ENCODE peak calls at places on chromosomes 3 and 15, in nine cellular contexts. W is GM23338, P is GM12878, H is prostate gland, X is stomach, U is Panc1, R is endothelial cell of umbilical vein, S is transverse colon, E is H1. Z is an unnamed sample.

GRCh38 chr3:190739726-190740230 is 122.7 kb downstream of the GMNC start:
- DNase-seq in W (no peak), P (no peak), H (no peak), X (no peak), U (no peak), R (no peak), S (no peak), E (no peak), Z (no peak)

GRCh38 chr3:17489139-17489538 is 253.3 kb downstream of the TBC1D5 start:
- DNase-seq in W (no peak), P (no peak), H (no peak), X (no peak), U (no peak), R (no peak), S (no peak), E (no peak), Z (no peak)

GRCh38 chr3:127458698-127459097 is 131.8 kb downstream of the TPRA1 start:
- DNase-seq in W (peak), P (no peak), H (no peak), X (no peak), U (no peak), R (peak), S (no peak), E (peak), Z (no peak)

GRCh38 chr15:40108061-40108854 is 421 bp downstream of the BMF start:
- DNase-seq in W (peak), P (no peak), H (peak), X (peak), U (no peak), R (peak), S (peak), E (no peak), Z (peak)

GRCh38 chr3:23743141-23743784 is 62.5 kb upstream of the UBE2E1 start:
- DNase-seq in W (peak), P (no peak), H (no peak), X (no peak), U (no peak), R (no peak), S (no peak), E (peak), Z (no peak)

GRCh38 chr15:98154863-98155262 is 194.4 kb downstream of the ARRDC4 start:
- DNase-seq in W (no peak), P (no peak), H (no peak), X (no peak), U (no peak), R (no peak), S (no peak), E (no peak), Z (peak)

GRCh38 chr15:38652998-38653397 is 88.4 kb upstream of the RASGRP1 start:
- DNase-seq in W (peak), P (no peak), H (no peak), X (no peak), U (no peak), R (no peak), S (peak), E (no peak), Z (no peak)

GRCh38 chr3:13079510-13079909 is 6.3 kb upstream of the IQSEC1 start:
- DNase-seq in W (no peak), P (no peak), H (no peak), X (no peak), U (no peak), R (no peak), S (no peak), E (no peak), Z (no peak)

GRCh38 chr15:100833432-100834389 is 45.9 kb upstream of the ALDH1A3 start:
- DNase-seq in W (no peak), P (no peak), H (no peak), X (no peak), U (no peak), R (no peak), S (no peak), E (no peak), Z (no peak)

GRCh38 chr15:90829942-90830440 is 38.4 kb upstream of the FURIN start:
- DNase-seq in W (no peak), P (no peak), H (peak), X (no peak), U (no peak), R (peak), S (no peak), E (no peak), Z (no peak)

GRCh38 chr15:65980824-65981456 is 111.6 kb downstream of the RAB11A start:
- DNase-seq in W (peak), P (no peak), H (peak), X (peak), U (peak), R (peak), S (peak), E (peak), Z (no peak)

GRCh38 chr15:49215768-49216739 is 46.0 kb downstream of the GALK2 start:
- DNase-seq in W (peak), P (peak), H (no peak), X (peak), U (no peak), R (no peak), S (peak), E (no peak), Z (no peak)

GRCh38 chr15:75727031-75727531 is 14.4 kb upstream of the CSPG4 start:
- DNase-seq in W (no peak), P (no peak), H (no peak), X (no peak), U (no peak), R (no peak), S (no peak), E (no peak), Z (peak)

GRCh38 chr15:25060996-25061620 is 106.3 kb downstream of the SNRPN start:
- DNase-seq in W (no peak), P (no peak), H (no peak), X (no peak), U (no peak), R (no peak), S (no peak), E (no peak), Z (peak)

GRCh38 chr15:57028176-57028575 is 109.7 kb downstream of the TCF12 start:
- DNase-seq in W (no peak), P (no peak), H (no peak), X (no peak), U (no peak), R (no peak), S (no peak), E (no peak), Z (no peak)

GRCh38 chr3:62414786-62415185 is 41.4 kb upstream of the FEZF2 start:
- DNase-seq in W (peak), P (no peak), H (no peak), X (no peak), U (no peak), R (no peak), S (no peak), E (peak), Z (no peak)

GRCh38 chr15:69297642-69298353 is 914 bp upstream of the PAQR5 start:
- DNase-seq in W (no peak), P (no peak), H (no peak), X (no peak), U (no peak), R (no peak), S (no peak), E (no peak), Z (no peak)

GRCh38 chr3:5466752-5467151 is 279.2 kb downstream of the EDEM1 start:
- DNase-seq in W (no peak), P (no peak), H (no peak), X (no peak), U (no peak), R (no peak), S (no peak), E (no peak), Z (no peak)

GRCh38 chr15:73558529-73558928 is 74.7 kb downstream of the NPTN start:
- DNase-seq in W (no peak), P (no peak), H (no peak), X (no peak), U (no peak), R (no peak), S (no peak), E (no peak), Z (no peak)

GRCh38 chr15:67746022-67746421 is 79.3 kb upstream of the SKOR1 start:
- DNase-seq in W (no peak), P (no peak), H (no peak), X (no peak), U (no peak), R (no peak), S (no peak), E (no peak), Z (no peak)

GRCh38 chr3:30751610-30752299 is 142.7 kb downstream of the GADL1 start:
- DNase-seq in W (peak), P (peak), H (no peak), X (peak), U (no peak), R (peak), S (peak), E (peak), Z (no peak)

GRCh38 chr3:194985031-194985578 is 285.9 kb downstream of the XXYLT1 start:
- DNase-seq in W (peak), P (no peak), H (peak), X (peak), U (no peak), R (no peak), S (peak), E (peak), Z (peak)

GRCh38 chr3:129525341-129525968 is 3.0 kb upstream of the RHO start:
- DNase-seq in W (no peak), P (no peak), H (no peak), X (no peak), U (no peak), R (peak), S (no peak), E (no peak), Z (no peak)

GRCh38 chr3:10116138-10116460 is 624 bp downstream of the BRK1 start:
- DNase-seq in W (no peak), P (no peak), H (no peak), X (no peak), U (no peak), R (no peak), S (no peak), E (peak), Z (no peak)

GRCh38 chr15:63251701-63252100 is 25.7 kb upstream of the APH1B start:
- DNase-seq in W (no peak), P (no peak), H (no peak), X (no peak), U (no peak), R (no peak), S (no peak), E (no peak), Z (no peak)

GRCh38 chr3:124850633-124851032 is 36.5 kb downstream of the ITGB5 start:
- DNase-seq in W (no peak), P (no peak), H (no peak), X (no peak), U (no peak), R (no peak), S (no peak), E (no peak), Z (no peak)

GRCh38 chr3:141399979-141400971 is 32.0 kb downstream of the ZBTB38 start:
- DNase-seq in W (peak), P (no peak), H (no peak), X (no peak), U (no peak), R (no peak), S (peak), E (no peak), Z (no peak)

GRCh38 chr3:71987828-71988227 is 202.9 kb upstream of the PROK2 start:
- DNase-seq in W (no peak), P (no peak), H (no peak), X (no peak), U (no peak), R (peak), S (no peak), E (no peak), Z (peak)

GRCh38 chr15:81888748-81889479 is 156.9 kb downstream of the MEX3B start:
- DNase-seq in W (no peak), P (no peak), H (no peak), X (no peak), U (no peak), R (no peak), S (no peak), E (no peak), Z (no peak)

GRCh38 chr3:10981961-10982360 is 10.6 kb upstream of the SLC6A1 start:
- DNase-seq in W (no peak), P (no peak), H (no peak), X (no peak), U (no peak), R (no peak), S (no peak), E (no peak), Z (no peak)

GRCh38 chr3:105656607-105657504 is 212.0 kb downstream of the CBLB start:
- DNase-seq in W (no peak), P (no peak), H (no peak), X (no peak), U (no peak), R (no peak), S (no peak), E (no peak), Z (no peak)

GRCh38 chr3:126056681-126057546 is 27.0 kb downstream of the SLC41A3 start:
- DNase-seq in W (no peak), P (no peak), H (no peak), X (no peak), U (no peak), R (peak), S (no peak), E (no peak), Z (no peak)

GRCh38 chr3:179141890-179142289 is 6.3 kb upstream of the PIK3CA start:
- DNase-seq in W (no peak), P (no peak), H (no peak), X (no peak), U (no peak), R (no peak), S (no peak), E (no peak), Z (no peak)

GRCh38 chr15:91936182-91936775 is 82.8 kb downstream of the SLCO3A1 start:
- DNase-seq in W (no peak), P (no peak), H (no peak), X (no peak), U (no peak), R (no peak), S (no peak), E (no peak), Z (no peak)

GRCh38 chr3:8629151-8630021 is 15.2 kb downstream of the SSUH2 start:
- DNase-seq in W (no peak), P (peak), H (no peak), X (peak), U (peak), R (peak), S (peak), E (no peak), Z (peak)

GRCh38 chr15:63502137-63502801 is 2.1 kb upstream of the USP3 start:
- DNase-seq in W (no peak), P (no peak), H (peak), X (peak), U (peak), R (peak), S (peak), E (no peak), Z (peak)

GRCh38 chr3:47578691-47579632 is at the start of gene CSPG5:
- DNase-seq in W (peak), P (no peak), H (no peak), X (no peak), U (no peak), R (no peak), S (peak), E (peak), Z (no peak)

GRCh38 chr3:30768703-30769550 is 125.5 kb downstream of the GADL1 start:
- DNase-seq in W (peak), P (no peak), H (peak), X (peak), U (no peak), R (peak), S (peak), E (peak), Z (peak)

GRCh38 chr3:125150525-125151436 is 61.8 kb downstream of the SLC12A8 start:
- DNase-seq in W (peak), P (no peak), H (no peak), X (peak), U (peak), R (peak), S (peak), E (peak), Z (no peak)

GRCh38 chr3:94173667-94174434 is 111.0 kb downstream of the NSUN3 start:
- DNase-seq in W (no peak), P (no peak), H (no peak), X (no peak), U (no peak), R (no peak), S (no peak), E (no peak), Z (no peak)

GRCh38 chr3:196741401-196741761 is 1.7 kb downstream of the PAK2 start:
- DNase-seq in W (no peak), P (no peak), H (no peak), X (no peak), U (no peak), R (no peak), S (no peak), E (no peak), Z (no peak)
- H3K4me3 ChIP-seq in W (peak), P (peak), H (peak), X (peak), U (peak), R (peak), S (peak), E (peak), Z (peak)

DNA sequence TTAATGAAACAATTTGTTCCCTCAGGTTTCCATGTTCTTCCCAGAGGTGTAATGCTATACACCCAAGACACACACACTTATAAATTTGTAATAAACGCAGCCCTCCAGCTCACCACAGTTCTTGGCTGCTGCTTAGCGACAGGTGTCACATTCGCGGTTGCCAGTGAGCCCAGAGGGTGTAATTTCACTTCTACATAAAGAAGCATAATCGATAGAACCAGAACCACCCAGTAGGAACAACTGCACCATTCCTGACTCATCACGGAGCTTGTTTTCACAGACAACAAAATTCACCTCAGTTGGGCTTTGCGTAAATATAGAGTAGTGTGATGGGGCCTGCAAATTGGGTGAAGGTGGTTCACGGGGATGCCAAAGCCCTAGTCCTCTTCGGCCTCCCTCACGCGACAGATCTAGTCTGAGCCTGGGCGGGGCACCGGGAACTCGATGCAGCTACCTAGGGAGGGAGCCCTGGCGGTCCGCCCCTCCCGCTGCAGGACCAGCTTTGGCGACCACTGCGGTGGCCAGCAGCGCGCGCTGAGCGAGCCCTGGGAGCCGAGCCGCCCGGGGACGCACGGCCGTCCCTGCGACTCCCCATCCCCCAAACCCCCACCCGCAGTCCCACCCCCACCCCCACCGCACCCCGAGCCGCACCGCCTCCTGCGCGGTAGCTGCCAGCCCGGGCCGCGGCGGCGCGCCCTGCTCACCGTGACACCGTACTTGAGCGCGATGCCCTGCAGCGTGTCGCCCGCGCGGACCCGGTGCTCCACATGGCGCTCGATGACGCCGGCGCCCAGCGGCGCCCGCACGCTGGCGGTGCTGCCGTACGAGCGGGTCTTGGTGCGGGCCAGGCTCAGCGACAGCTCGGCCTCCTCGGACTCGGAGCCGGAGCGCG is 563 bp downstream of the LYSMD2 start:
- DNase-seq in W (peak), P (no peak), H (peak), X (peak), U (no peak), R (peak), S (peak), E (peak), Z (no peak)
- TF ChIP-seq POLR2AphosphoS5 in W (no peak), P (peak), H (no peak), X (no peak), U (no peak), R (no peak), S (no peak), E (no peak), Z (no peak)

GRCh38 chr15:89108865-89109660 is 20.8 kb downstream of the ABHD2 start:
- DNase-seq in W (peak), P (no peak), H (no peak), X (no peak), U (no peak), R (no peak), S (no peak), E (no peak), Z (no peak)
- H3K27ac ChIP-seq in W (peak), P (no peak), H (peak), X (peak), U (no peak), R (no peak), S (peak), E (no peak), Z (peak)

GRCh38 chr3:64257096-64257755 is 32.0 kb upstream of the PRICKLE2 start:
- DNase-seq in W (no peak), P (no peak), H (no peak), X (no peak), U (no peak), R (no peak), S (no peak), E (no peak), Z (no peak)

GRCh38 chr3:64255941-64256340 is 30.7 kb upstream of the PRICKLE2 start:
- DNase-seq in W (no peak), P (no peak), H (no peak), X (no peak), U (no peak), R (no peak), S (no peak), E (no peak), Z (no peak)

GRCh38 chr3:64260391-64260790 is 35.1 kb upstream of the PRICKLE2 start:
- DNase-seq in W (no peak), P (no peak), H (no peak), X (no peak), U (no peak), R (no peak), S (no peak), E (no peak), Z (no peak)

GRCh38 chr3:64262574-64263114 is 37.4 kb upstream of the PRICKLE2 start:
- DNase-seq in W (peak), P (no peak), H (no peak), X (no peak), U (no peak), R (no peak), S (no peak), E (no peak), Z (no peak)

GRCh38 chr3:64259646-64260045 is 34.4 kb upstream of the PRICKLE2 start:
- DNase-seq in W (no peak), P (no peak), H (no peak), X (no peak), U (no peak), R (no peak), S (no peak), E (no peak), Z (no peak)
- H3K4me3 ChIP-seq in W (no peak), P (no peak), H (no peak), X (no peak), U (no peak), R (no peak), S (no peak), E (no peak), Z (no peak)

DNA sequence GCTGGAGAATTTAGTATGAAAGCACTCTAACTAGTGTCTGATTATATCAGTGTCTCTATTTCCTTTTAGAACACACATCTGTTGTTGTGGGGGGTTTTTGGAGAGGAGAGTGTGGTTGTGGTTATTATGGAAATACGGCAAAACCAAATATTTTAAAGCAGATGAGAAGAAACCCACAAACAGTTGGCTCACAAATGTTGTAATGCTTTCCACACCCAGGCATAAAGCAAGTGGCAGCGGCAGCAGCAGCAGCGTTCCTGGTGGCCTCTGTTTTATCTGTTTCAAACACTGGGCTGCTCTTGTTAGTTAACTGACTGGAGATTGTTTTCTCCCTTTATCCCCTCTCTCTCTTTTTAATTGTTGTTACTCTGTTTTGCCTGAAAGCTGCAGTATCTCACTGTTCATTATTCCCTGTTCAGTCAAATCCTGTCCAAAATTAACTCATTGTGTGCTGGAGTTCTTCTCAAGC is 1045.5 kb upstream of the NR2F2 start:
- DNase-seq in W (peak), P (no peak), H (no peak), X (no peak), U (no peak), R (peak), S (no peak), E (no peak), Z (no peak)
- TF ChIP-seq POLR2AphosphoS5 in W (no peak), P (no peak), H (no peak), X (no peak), U (no peak), R (no peak), S (no peak), E (no peak), Z (no peak)

DNA sequence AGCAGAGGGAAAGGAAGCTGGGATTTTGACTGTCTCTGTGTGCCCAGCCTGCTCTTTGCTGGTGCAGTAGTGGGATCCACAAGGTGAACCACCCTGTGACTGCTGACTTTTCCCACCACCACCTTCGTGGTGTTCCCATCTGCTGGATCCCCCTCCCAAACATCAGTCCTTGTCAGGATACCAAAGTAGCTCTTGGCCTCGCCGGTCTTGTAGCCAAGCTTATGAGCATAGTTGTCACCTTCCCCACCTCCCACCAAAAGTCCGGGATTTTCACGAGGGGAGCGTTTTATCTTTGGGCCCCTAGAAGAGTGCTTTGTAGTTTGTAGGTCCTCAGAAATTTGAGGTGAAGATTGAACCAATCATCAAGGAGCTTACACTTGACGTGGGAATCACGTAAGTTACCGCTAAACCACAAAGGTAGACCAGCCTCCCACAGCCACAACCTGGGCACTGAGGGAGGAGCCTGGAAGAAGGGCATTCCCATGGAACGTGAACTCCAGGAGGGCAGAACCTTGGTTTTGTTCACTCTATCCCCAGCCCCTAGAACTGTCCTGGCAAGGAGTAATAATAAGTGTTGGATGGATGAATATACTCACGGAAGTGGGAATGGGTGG is 892 bp upstream of the TEX264 start:
- DNase-seq in W (no peak), P (no peak), H (no peak), X (no peak), U (no peak), R (no peak), S (no peak), E (no peak), Z (no peak)
- H3K27ac ChIP-seq in W (no peak), P (no peak), H (peak), X (peak), U (peak), R (no peak), S (peak), E (no peak), Z (peak)

Z was measured in breast epithelium.